ENCODE peak calls at places on chromosomes 3 and 15, in seven cellular contexts. U, O, T, W, E, H and Y are unnamed samples.

GRCh38 chr3:31695280-31696008 is 162.7 kb downstream of the STT3B start:
- DNase-seq in U (no peak), O (no peak), T (no peak), W (no peak), E (no peak), H (no peak), Y (no peak)

GRCh38 chr3:142576792-142577191 is 1.7 kb downstream of the ATR start:
- DNase-seq in U (no peak), O (no peak), T (no peak), W (no peak), E (no peak), H (no peak), Y (no peak)

GRCh38 chr3:144770813-144771400 is 799.3 kb downstream of the DIPK2A start:
- DNase-seq in U (peak; percentile 15), O (peak; percentile 56), T (no peak), W (peak; percentile 67), E (no peak), H (peak; percentile 52), Y (no peak)

GRCh38 chr3:124579641-124580040 is 150.6 kb upstream of the UMPS start:
- DNase-seq in U (no peak), O (no peak), T (no peak), W (no peak), E (no peak), H (no peak), Y (no peak)

GRCh38 chr3:183430325-183430957 is 2.0 kb upstream of the MCF2L2 start:
- DNase-seq in U (no peak), O (no peak), T (no peak), W (no peak), E (no peak), H (peak; percentile 31), Y (no peak)

GRCh38 chr3:156898296-156898880 is 72.2 kb downstream of the LEKR1 start:
- DNase-seq in U (no peak), O (no peak), T (no peak), W (peak; percentile 41), E (no peak), H (no peak), Y (no peak)

GRCh38 chr3:17872457-17872856 is 130.0 kb upstream of the TBC1D5 start:
- DNase-seq in U (no peak), O (no peak), T (no peak), W (no peak), E (no peak), H (no peak), Y (no peak)

GRCh38 chr15:70561885-70562284 is 201.5 kb downstream of the UACA start:
- DNase-seq in U (no peak), O (no peak), T (no peak), W (no peak), E (peak; percentile 17), H (no peak), Y (no peak)

GRCh38 chr3:32222950-32223349 is 15.5 kb upstream of the CMTM8 start:
- DNase-seq in U (no peak), O (no peak), T (no peak), W (no peak), E (no peak), H (no peak), Y (no peak)

GRCh38 chr15:44726568-44727461 is 9.5 kb upstream of the TRIM69 start:
- DNase-seq in U (no peak), O (peak; percentile 96), T (peak; percentile 8), W (peak; percentile 83), E (no peak), H (peak; percentile 94), Y (no peak)

GRCh38 chr3:158347966-158348365 is 223.0 kb upstream of the MLF1 start:
- DNase-seq in U (peak; percentile 4), O (peak; percentile 28), T (no peak), W (peak; percentile 72), E (no peak), H (no peak), Y (no peak)

GRCh38 chr3:156151824-156152428 is 31.5 kb downstream of the KCNAB1 start:
- DNase-seq in U (no peak), O (peak; percentile 76), T (peak; percentile 57), W (peak; percentile 86), E (peak; percentile 73), H (peak; percentile 60), Y (no peak)

GRCh38 chr3:52313774-52314188 is 2.3 kb upstream of the DNAH1 start:
- DNase-seq in U (no peak), O (peak; percentile 41), T (no peak), W (peak; percentile 74), E (no peak), H (peak; percentile 43), Y (no peak)

GRCh38 chr3:30263921-30264313 is 342.5 kb upstream of the TGFBR2 start:
- DNase-seq in U (no peak), O (no peak), T (no peak), W (no peak), E (no peak), H (no peak), Y (no peak)

GRCh38 chr3:160447544-160447943 is 2.0 kb downstream of the TRIM59 start:
- DNase-seq in U (no peak), O (peak; percentile 63), T (no peak), W (peak; percentile 19), E (no peak), H (peak; percentile 47), Y (no peak)

GRCh38 chr3:183315739-183316138 is 62.7 kb downstream of the B3GNT5 start:
- DNase-seq in U (no peak), O (no peak), T (no peak), W (no peak), E (no peak), H (no peak), Y (no peak)

GRCh38 chr3:99938270-99938955 is 120.8 kb downstream of the CMSS1 start:
- DNase-seq in U (no peak), O (peak; percentile 71), T (no peak), W (no peak), E (no peak), H (peak; percentile 35), Y (no peak)

GRCh38 chr15:42749266-42749665 is 12.3 kb upstream of the CDAN1 start:
- DNase-seq in U (no peak), O (no peak), T (no peak), W (no peak), E (no peak), H (no peak), Y (no peak)

GRCh38 chr3:186722457-186722856 is 5.3 kb downstream of the KNG1 start:
- DNase-seq in U (peak; percentile 3), O (peak; percentile 5), T (peak; percentile 66), W (no peak), E (no peak), H (no peak), Y (no peak)

GRCh38 chr3:14877404-14877803 is 58.6 kb downstream of the FGD5 start:
- DNase-seq in U (no peak), O (no peak), T (peak; percentile 57), W (no peak), E (no peak), H (no peak), Y (no peak)

GRCh38 chr3:44477312-44478030 is at the start of gene ZNF445:
- DNase-seq in U (peak; percentile 30), O (peak; percentile 72), T (peak; percentile 93), W (peak; percentile 91), E (peak; percentile 86), H (peak; percentile 69), Y (peak; percentile 38)

GRCh38 chr3:60579734-60580133 is 671.5 kb downstream of the FHIT start:
- DNase-seq in U (peak; percentile 20), O (peak; percentile 89), T (no peak), W (peak; percentile 90), E (no peak), H (peak; percentile 48), Y (no peak)

GRCh38 chr3:59981377-59981776 is 931.6 kb upstream of the CFAP20DC start:
- DNase-seq in U (no peak), O (no peak), T (no peak), W (no peak), E (no peak), H (no peak), Y (no peak)

GRCh38 chr3:37742121-37742520 is 119.6 kb upstream of the CTDSPL start:
- DNase-seq in U (no peak), O (no peak), T (no peak), W (no peak), E (no peak), H (no peak), Y (no peak)

GRCh38 chr15:73781038-73781925 is 28.1 kb upstream of the INSYN1 start:
- DNase-seq in U (peak; percentile 22), O (peak; percentile 45), T (peak; percentile 66), W (no peak), E (no peak), H (peak; percentile 49), Y (no peak)

GRCh38 chr15:94673801-94674200 is 442.4 kb downstream of the MCTP2 start:
- DNase-seq in U (peak; percentile 31), O (no peak), T (no peak), W (peak; percentile 44), E (no peak), H (no peak), Y (no peak)

GRCh38 chr3:72887723-72888545 is at the start of gene GXYLT2:
- DNase-seq in U (no peak), O (peak; percentile 66), T (peak; percentile 91), W (peak; percentile 90), E (peak; percentile 73), H (peak; percentile 77), Y (no peak)

GRCh38 chr15:35530698-35531097 is 15.3 kb downstream of the DPH6 start:
- DNase-seq in U (no peak), O (no peak), T (no peak), W (no peak), E (no peak), H (no peak), Y (no peak)

GRCh38 chr15:50189630-50190029 is 7.6 kb downstream of the SLC27A2 start:
- DNase-seq in U (no peak), O (no peak), T (no peak), W (no peak), E (no peak), H (no peak), Y (no peak)

GRCh38 chr3:79038636-79039035 is 729.2 kb downstream of the ROBO1 start:
- DNase-seq in U (no peak), O (peak; percentile 56), T (no peak), W (no peak), E (no peak), H (no peak), Y (no peak)

GRCh38 chr3:42140665-42141203 is 49.6 kb downstream of the TRAK1 start:
- DNase-seq in U (no peak), O (no peak), T (no peak), W (no peak), E (no peak), H (no peak), Y (no peak)

GRCh38 chr3:156317457-156317856 is 197.1 kb downstream of the KCNAB1 start:
- DNase-seq in U (no peak), O (peak; percentile 80), T (no peak), W (peak; percentile 42), E (no peak), H (peak; percentile 44), Y (no peak)

GRCh38 chr3:138459619-138460535 is 25.5 kb downstream of the ESYT3 start:
- DNase-seq in U (no peak), O (no peak), T (peak; percentile 59), W (no peak), E (no peak), H (no peak), Y (no peak)

GRCh38 chr3:117059054-117059989 is 349.7 kb downstream of the TUSC7 start:
- DNase-seq in U (no peak), O (peak; percentile 42), T (no peak), W (peak; percentile 43), E (no peak), H (peak; percentile 34), Y (no peak)